ENCODE peak calls at places on chromosomes 2 and 18, in seven cellular contexts. One of them, this sample, is unnamed. For H3K36me3, the result is how much of the 10 kb centered on the place peaks cover.

GRCh38 chr2:119416299-119416923 is 15.2 kb upstream of the TMEM37 start:
- DNase-seq in ovary: no peak
- DNase-seq in CD8-positive, alpha-beta memory T cell: no peak
- DNase-seq in Peyer's patch: no peak
- DNase-seq in PC-3: no peak
- DNase-seq in iPS DF 6.9: no peak
- DNase-seq in heart left ventricle: no peak
- DNase-seq in this sample: no peak

GRCh38 chr2:23615216-23616020 is 230.4 kb downstream of the KLHL29 start:
- DNase-seq in CD8-positive, alpha-beta memory T cell: no peak
- DNase-seq in PC-3: no peak
- DNase-seq in iPS DF 6.9: no peak
- DNase-seq in Peyer's patch: no peak
- DNase-seq in ovary: no peak
- DNase-seq in heart left ventricle: no peak
- DNase-seq in this sample: no peak

GRCh38 chr18:54713386-54713785 is 114.9 kb upstream of the RAB27B start:
- DNase-seq in Peyer's patch: no peak
- DNase-seq in CD8-positive, alpha-beta memory T cell: no peak
- DNase-seq in PC-3: no peak
- DNase-seq in heart left ventricle: no peak
- DNase-seq in iPS DF 6.9: no peak
- DNase-seq in ovary: no peak
- DNase-seq in this sample: no peak

GRCh38 chr2:97740590-97741182 is 27.3 kb downstream of the ZAP70 start:
- DNase-seq in heart left ventricle: no peak
- DNase-seq in Peyer's patch: peak
- DNase-seq in CD8-positive, alpha-beta memory T cell: no peak
- DNase-seq in iPS DF 6.9: peak
- DNase-seq in PC-3: peak
- DNase-seq in ovary: no peak
- DNase-seq in this sample: peak

GRCh38 chr2:114499101-114499500 is 56.7 kb downstream of the DPP10 start:
- DNase-seq in CD8-positive, alpha-beta memory T cell: no peak
- DNase-seq in ovary: no peak
- DNase-seq in iPS DF 6.9: no peak
- DNase-seq in Peyer's patch: no peak
- DNase-seq in PC-3: no peak
- DNase-seq in heart left ventricle: no peak
- DNase-seq in this sample: no peak

GRCh38 chr2:206443735-206444527 is 599 bp downstream of the ADAM23 start:
- DNase-seq in heart left ventricle: no peak
- DNase-seq in ovary: peak
- DNase-seq in PC-3: peak
- DNase-seq in Peyer's patch: peak
- DNase-seq in iPS DF 6.9: no peak
- DNase-seq in CD8-positive, alpha-beta memory T cell: no peak
- DNase-seq in this sample: no peak

GRCh38 chr2:25322313-25322712 is 19.4 kb downstream of the DNMT3A start:
- DNase-seq in heart left ventricle: no peak
- DNase-seq in ovary: no peak
- DNase-seq in PC-3: no peak
- DNase-seq in iPS DF 6.9: no peak
- DNase-seq in CD8-positive, alpha-beta memory T cell: no peak
- DNase-seq in Peyer's patch: no peak
- DNase-seq in this sample: no peak

GRCh38 chr2:47626664-47627063 is 156.3 kb upstream of the MSH6 start:
- DNase-seq in Peyer's patch: no peak
- DNase-seq in heart left ventricle: no peak
- DNase-seq in PC-3: no peak
- DNase-seq in iPS DF 6.9: no peak
- DNase-seq in ovary: no peak
- DNase-seq in CD8-positive, alpha-beta memory T cell: no peak
- DNase-seq in this sample: no peak

GRCh38 chr2:128026422-128027277 is 1.2 kb downstream of the SAP130 start:
- DNase-seq in Peyer's patch: no peak
- DNase-seq in heart left ventricle: no peak
- DNase-seq in CD8-positive, alpha-beta memory T cell: peak
- DNase-seq in PC-3: peak
- DNase-seq in iPS DF 6.9: no peak
- DNase-seq in ovary: no peak
- DNase-seq in this sample: peak

GRCh38 chr18:10851824-10852225 is 297.5 kb downstream of the PIEZO2 start:
- DNase-seq in ovary: no peak
- DNase-seq in CD8-positive, alpha-beta memory T cell: no peak
- DNase-seq in Peyer's patch: no peak
- DNase-seq in heart left ventricle: no peak
- DNase-seq in PC-3: peak
- DNase-seq in iPS DF 6.9: peak
- DNase-seq in this sample: no peak

GRCh38 chr18:56038258-56039030 is 450.5 kb upstream of the TCF4 start:
- DNase-seq in heart left ventricle: no peak
- DNase-seq in PC-3: no peak
- DNase-seq in CD8-positive, alpha-beta memory T cell: no peak
- DNase-seq in Peyer's patch: no peak
- DNase-seq in iPS DF 6.9: no peak
- DNase-seq in ovary: no peak
- DNase-seq in this sample: no peak

GRCh38 chr2:144211826-144212225 is 308.1 kb downstream of the ZEB2 start:
- DNase-seq in PC-3: no peak
- DNase-seq in Peyer's patch: no peak
- DNase-seq in iPS DF 6.9: no peak
- DNase-seq in CD8-positive, alpha-beta memory T cell: no peak
- DNase-seq in ovary: no peak
- DNase-seq in heart left ventricle: no peak
- DNase-seq in this sample: no peak

DNA sequence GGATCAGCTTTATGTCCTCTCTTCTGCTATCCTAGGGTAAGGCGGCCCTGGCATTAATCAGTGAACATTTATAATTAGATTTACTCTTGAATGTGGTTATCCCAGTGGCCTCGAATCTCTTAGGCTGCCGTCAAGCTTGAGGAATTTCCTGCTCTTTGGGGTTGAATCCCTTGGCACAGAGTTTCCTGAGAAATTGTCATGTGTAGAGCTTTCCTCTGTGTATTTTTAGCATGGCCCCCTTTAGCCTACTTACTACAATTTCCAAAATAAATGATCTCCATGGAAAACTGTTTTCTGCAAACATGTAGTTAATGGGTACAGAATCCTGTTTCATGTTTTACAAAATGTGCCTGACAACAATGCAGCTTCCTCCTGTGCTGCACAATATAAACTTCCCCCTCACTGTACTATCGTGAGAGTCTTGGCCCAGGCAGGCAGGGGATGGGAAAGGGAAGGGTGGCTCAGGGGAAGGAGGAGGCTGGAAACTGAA is 18.1 kb downstream of the NCAPH start:
- DNase-seq in Peyer's patch: no peak
- DNase-seq in CD8-positive, alpha-beta memory T cell: no peak
- DNase-seq in iPS DF 6.9: no peak
- DNase-seq in heart left ventricle: peak
- DNase-seq in ovary: no peak
- DNase-seq in PC-3: no peak
- DNase-seq in this sample: no peak
- H3K36me3 ChIP-seq in Peyer's patch: under half
- H3K36me3 ChIP-seq in CD8-positive, alpha-beta memory T cell: under half
- H3K36me3 ChIP-seq in iPS DF 6.9: under half
- H3K36me3 ChIP-seq in heart left ventricle: under half
- H3K36me3 ChIP-seq in ovary: under half
- H3K36me3 ChIP-seq in PC-3: half or more
- H3K36me3 ChIP-seq in this sample: under half

DNA sequence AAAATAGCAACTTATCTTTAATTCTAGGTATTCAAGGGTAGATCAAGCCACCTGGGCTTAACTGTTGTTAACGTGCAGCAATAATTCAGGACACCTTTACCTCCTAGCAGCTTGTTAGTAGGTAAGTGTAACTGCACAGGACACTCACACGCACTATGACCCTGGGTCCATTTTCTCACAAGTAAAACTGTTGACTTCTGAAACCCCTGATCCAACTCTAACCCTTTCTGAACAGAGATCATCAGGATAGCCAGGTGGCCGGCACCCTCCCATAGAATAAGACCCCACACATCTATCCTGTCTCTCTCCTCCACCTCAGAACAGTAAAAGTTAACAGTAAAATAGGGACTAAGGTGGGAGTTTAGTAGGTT is 610 bp downstream of the SPC25 start:
- DNase-seq in heart left ventricle: no peak
- DNase-seq in ovary: no peak
- DNase-seq in Peyer's patch: no peak
- DNase-seq in CD8-positive, alpha-beta memory T cell: no peak
- DNase-seq in iPS DF 6.9: no peak
- DNase-seq in PC-3: no peak
- DNase-seq in this sample: no peak
- H3K36me3 ChIP-seq in heart left ventricle: under half
- H3K36me3 ChIP-seq in ovary: under half
- H3K36me3 ChIP-seq in Peyer's patch: under half
- H3K36me3 ChIP-seq in CD8-positive, alpha-beta memory T cell: under half
- H3K36me3 ChIP-seq in iPS DF 6.9: under half
- H3K36me3 ChIP-seq in PC-3: under half
- H3K36me3 ChIP-seq in this sample: under half

DNA sequence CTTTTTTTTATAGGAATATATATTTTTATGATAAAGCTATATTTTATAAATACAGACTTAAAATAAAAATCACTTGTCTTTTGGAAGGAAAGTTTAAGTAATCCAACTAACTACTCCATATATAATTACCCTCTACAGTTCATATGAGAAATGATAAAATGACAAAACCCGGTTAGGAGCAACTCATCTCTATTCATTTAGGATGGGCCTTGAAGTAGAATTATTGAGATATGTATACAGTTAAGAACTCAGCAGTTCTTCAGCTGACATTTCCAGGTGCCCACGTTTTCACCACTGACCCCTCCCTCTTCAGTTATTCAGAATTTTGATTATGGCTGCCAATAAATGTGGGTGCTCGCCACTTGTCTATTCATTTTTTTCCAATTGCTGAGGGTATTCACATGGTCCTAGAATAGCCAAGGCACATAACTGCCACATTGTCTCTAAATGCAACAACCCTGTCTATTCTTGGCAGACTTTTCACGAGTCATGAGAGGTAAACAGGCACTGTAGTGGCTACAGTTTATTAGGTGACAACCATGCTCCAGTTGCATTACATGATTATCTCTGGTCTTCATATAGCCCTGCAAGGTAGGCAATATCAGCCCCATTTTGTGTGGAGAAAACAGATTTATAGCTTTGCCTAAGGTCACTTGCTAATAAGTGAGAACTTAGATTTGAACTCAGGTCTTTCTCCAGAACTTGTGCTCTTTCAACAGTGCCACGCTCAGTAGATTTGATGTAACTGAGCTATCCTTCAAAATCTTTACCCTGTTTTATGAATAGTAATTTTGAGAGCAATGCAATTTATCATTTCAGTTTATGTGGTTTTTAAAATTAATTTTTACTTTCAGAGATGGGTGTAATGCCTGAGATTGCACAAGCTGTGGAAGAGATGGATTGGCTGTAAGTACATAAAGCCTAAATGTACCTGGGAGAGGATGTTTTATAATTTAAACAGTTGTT is 2.9 kb downstream of the DDX1 start:
- DNase-seq in iPS DF 6.9: no peak
- DNase-seq in PC-3: peak
- DNase-seq in CD8-positive, alpha-beta memory T cell: no peak
- DNase-seq in heart left ventricle: no peak
- DNase-seq in Peyer's patch: no peak
- DNase-seq in ovary: no peak
- DNase-seq in this sample: no peak
- H3K36me3 ChIP-seq in iPS DF 6.9: under half
- H3K36me3 ChIP-seq in PC-3: under half
- H3K36me3 ChIP-seq in CD8-positive, alpha-beta memory T cell: under half
- H3K36me3 ChIP-seq in heart left ventricle: under half
- H3K36me3 ChIP-seq in Peyer's patch: under half
- H3K36me3 ChIP-seq in ovary: under half
- H3K36me3 ChIP-seq in this sample: under half

GRCh38 chr18:48550101-48550729 is 11.4 kb downstream of the CTIF start:
- DNase-seq in iPS DF 6.9: no peak
- DNase-seq in heart left ventricle: no peak
- DNase-seq in CD8-positive, alpha-beta memory T cell: no peak
- DNase-seq in Peyer's patch: no peak
- DNase-seq in ovary: no peak
- DNase-seq in PC-3: no peak
- DNase-seq in this sample: peak

GRCh38 chr18:48547456-48548403 is 8.9 kb downstream of the CTIF start:
- DNase-seq in ovary: no peak
- DNase-seq in iPS DF 6.9: no peak
- DNase-seq in Peyer's patch: no peak
- DNase-seq in CD8-positive, alpha-beta memory T cell: no peak
- DNase-seq in PC-3: peak
- DNase-seq in heart left ventricle: peak
- DNase-seq in this sample: peak

GRCh38 chr18:48551100-48551499 is 12.3 kb downstream of the CTIF start:
- DNase-seq in ovary: no peak
- DNase-seq in CD8-positive, alpha-beta memory T cell: no peak
- DNase-seq in iPS DF 6.9: no peak
- DNase-seq in Peyer's patch: no peak
- DNase-seq in PC-3: no peak
- DNase-seq in heart left ventricle: no peak
- DNase-seq in this sample: peak

GRCh38 chr18:48548404-48548771 is 9.6 kb downstream of the CTIF start:
- DNase-seq in iPS DF 6.9: no peak
- DNase-seq in Peyer's patch: no peak
- DNase-seq in CD8-positive, alpha-beta memory T cell: no peak
- DNase-seq in heart left ventricle: no peak
- DNase-seq in PC-3: no peak
- DNase-seq in ovary: no peak
- DNase-seq in this sample: peak

GRCh38 chr18:48548921-48549320 is 10.1 kb downstream of the CTIF start:
- DNase-seq in ovary: no peak
- DNase-seq in PC-3: no peak
- DNase-seq in Peyer's patch: no peak
- DNase-seq in iPS DF 6.9: no peak
- DNase-seq in CD8-positive, alpha-beta memory T cell: no peak
- DNase-seq in heart left ventricle: no peak
- DNase-seq in this sample: peak
- H3K36me3 ChIP-seq in ovary: under half
- H3K36me3 ChIP-seq in PC-3: under half
- H3K36me3 ChIP-seq in Peyer's patch: under half
- H3K36me3 ChIP-seq in iPS DF 6.9: under half
- H3K36me3 ChIP-seq in CD8-positive, alpha-beta memory T cell: under half
- H3K36me3 ChIP-seq in heart left ventricle: under half
- H3K36me3 ChIP-seq in this sample: under half

DNA sequence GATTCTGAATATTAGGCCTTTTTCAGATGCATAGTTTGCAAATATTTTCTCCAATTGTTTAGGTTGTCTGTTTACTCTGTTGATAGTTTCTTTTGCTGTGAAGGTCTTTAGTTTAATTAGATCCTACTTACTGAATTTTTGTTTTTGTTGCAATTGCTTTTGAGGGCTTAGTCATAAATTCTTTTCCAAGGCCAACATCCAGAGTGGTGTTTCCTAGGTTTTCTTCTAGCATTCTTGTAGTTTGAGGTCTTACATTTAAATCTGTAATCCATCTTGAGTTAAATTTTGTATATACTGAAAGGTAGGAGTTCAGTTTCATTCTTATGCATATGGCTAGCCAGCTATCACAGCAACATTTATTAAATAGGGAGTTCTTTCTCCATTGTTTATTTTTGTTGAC is 404.8 kb downstream of the LNPK start:
- DNase-seq in ovary: no peak
- DNase-seq in PC-3: no peak
- DNase-seq in heart left ventricle: no peak
- DNase-seq in CD8-positive, alpha-beta memory T cell: no peak
- DNase-seq in iPS DF 6.9: no peak
- DNase-seq in Peyer's patch: no peak
- DNase-seq in this sample: no peak
- H3K36me3 ChIP-seq in ovary: under half
- H3K36me3 ChIP-seq in PC-3: under half
- H3K36me3 ChIP-seq in heart left ventricle: under half
- H3K36me3 ChIP-seq in CD8-positive, alpha-beta memory T cell: under half
- H3K36me3 ChIP-seq in iPS DF 6.9: under half
- H3K36me3 ChIP-seq in Peyer's patch: under half
- H3K36me3 ChIP-seq in this sample: under half

GRCh38 chr2:36479406-36479805 is 118.6 kb downstream of the FEZ2 start:
- DNase-seq in Peyer's patch: no peak
- DNase-seq in PC-3: no peak
- DNase-seq in ovary: no peak
- DNase-seq in heart left ventricle: no peak
- DNase-seq in CD8-positive, alpha-beta memory T cell: no peak
- DNase-seq in iPS DF 6.9: no peak
- DNase-seq in this sample: no peak
- H3K36me3 ChIP-seq in Peyer's patch: under half
- H3K36me3 ChIP-seq in PC-3: half or more
- H3K36me3 ChIP-seq in ovary: under half
- H3K36me3 ChIP-seq in heart left ventricle: half or more
- H3K36me3 ChIP-seq in CD8-positive, alpha-beta memory T cell: under half
- H3K36me3 ChIP-seq in iPS DF 6.9: under half
- H3K36me3 ChIP-seq in this sample: half or more